ENCODE peak calls at places on chromosomes 13 and 19, in nine cellular contexts. Y is lung; Z is stimulated activated CD8-positive, alpha-beta memory T cell treated with anti-CD3 and anti-CD28 coated beads, Interleukin-4, amount 100 ng/mL, for 48 hours; L is M059J; C is stimulated activated CD4-positive, alpha-beta T cell treated with anti-CD3 and anti-CD28 coated beads, Interleukin-12 subunit alpha, Interleukin-12 subunit beta, amount 100 ng/mL, for 48 hours; N is GM20000; V is GDM1; W is NCI-H1092; I is activated T-cell treated with anti-CD3 and anti-CD28 coated beads for 1 hour. H is an unnamed sample.

GRCh38 chr19:4585556-4585955 is 26.1 kb upstream of the SEMA6B start:
- DNase-seq in V (no peak), I (no peak), Z (no peak), N (no peak), W (no peak), C (no peak), L (no peak), Y (no peak), H (no peak)

GRCh38 chr19:21463449-21464105 is 41.8 kb upstream of the ZNF429 start:
- DNase-seq in N (peak; percentile 58), Y (peak; percentile 61), Z (peak; percentile 67), V (no peak), L (no peak), C (no peak), W (peak; percentile 81), I (peak; percentile 6), H (peak; percentile 81)

GRCh38 chr19:7942981-7943443 is 454 bp downstream of the TIMM44 start:
- DNase-seq in L (peak; percentile 12), N (no peak), Y (peak; percentile 43), V (no peak), Z (no peak), W (no peak), I (no peak), C (no peak), H (no peak)

GRCh38 chr13:113405481-113406300 is 41.8 kb upstream of the GRTP1 start:
- DNase-seq in V (no peak), Y (no peak), C (no peak), N (no peak), W (peak; percentile 82), L (no peak), I (no peak), Z (no peak), H (no peak)

GRCh38 chr19:3942790-3943409 is 10.0 kb downstream of the NMRK2 start:
- DNase-seq in L (peak; percentile 30), C (no peak), Z (no peak), V (no peak), Y (no peak), N (no peak), I (no peak), W (no peak), H (no peak)

GRCh38 chr13:61146571-61146970 is 269.1 kb downstream of the PCDH20 start:
- DNase-seq in V (no peak), W (no peak), C (no peak), L (no peak), I (no peak), Z (no peak), N (no peak), Y (no peak), H (no peak)

GRCh38 chr13:74187564-74187963 is 53.4 kb upstream of the KLF12 start:
- DNase-seq in Z (no peak), I (no peak), N (no peak), C (no peak), V (no peak), Y (no peak), W (no peak), L (peak; percentile 84), H (no peak)

GRCh38 chr13:43988302-43988701 is 108.6 kb downstream of the LACC1 start:
- DNase-seq in C (no peak), N (no peak), W (no peak), Y (no peak), Z (no peak), V (no peak), L (peak; percentile 22), I (no peak), H (no peak)

GRCh38 chr19:50416815-50417137 is 2.0 kb upstream of the SPIB start:
- DNase-seq in V (no peak), L (no peak), C (no peak), Y (no peak), I (no peak), Z (no peak), N (no peak), W (no peak), H (no peak)

GRCh38 chr19:1259873-1260748 is 9.0 kb upstream of the CIRBP start:
- DNase-seq in V (no peak), Z (peak; percentile 68), C (no peak), N (peak; percentile 65), Y (no peak), W (no peak), L (peak; percentile 69), I (no peak), H (no peak)

GRCh38 chr19:38298841-38299680 is 5.0 kb upstream of the C19orf33 start:
- DNase-seq in N (no peak), W (no peak), C (no peak), V (no peak), L (peak; percentile 65), Y (no peak), I (no peak), Z (no peak), H (no peak)

GRCh38 chr13:27775943-27776342 is 16.3 kb upstream of the GSX1 start:
- DNase-seq in Y (no peak), V (no peak), Z (no peak), N (no peak), C (no peak), W (no peak), L (peak; percentile 33), I (no peak), H (no peak)

GRCh38 chr19:1042689-1043511 is 3.0 kb downstream of the ABCA7 start:
- DNase-seq in L (no peak), V (no peak), Y (no peak), I (no peak), C (no peak), N (no peak), W (peak; percentile 56), Z (no peak), H (peak; percentile 46)

GRCh38 chr13:93775507-93776108 is 549.0 kb downstream of the GPC6 start:
- DNase-seq in Y (no peak), L (peak; percentile 5), Z (no peak), N (no peak), C (no peak), V (no peak), W (no peak), I (no peak), H (no peak)

GRCh38 chr19:56111601-56112312 is 9.3 kb downstream of the ZNF787 start:
- DNase-seq in Z (peak; percentile 66), Y (peak; percentile 62), C (peak; percentile 28), L (no peak), V (no peak), I (peak; percentile 22), W (no peak), N (peak; percentile 73), H (no peak)

GRCh38 chr19:21472507-21472906 is 32.9 kb upstream of the ZNF429 start:
- DNase-seq in N (no peak), L (no peak), I (no peak), W (no peak), C (no peak), Z (no peak), V (no peak), Y (no peak), H (no peak)

GRCh38 chr19:5480427-5480836 is 25.2 kb downstream of the ZNRF4 start:
- DNase-seq in C (peak; percentile 31), I (peak; percentile 5), Z (peak; percentile 67), L (peak; percentile 31), Y (no peak), N (peak; percentile 65), V (no peak), W (peak; percentile 7), H (no peak)

GRCh38 chr19:48544856-48545750 is 6.9 kb upstream of the SULT2B1 start:
- DNase-seq in W (no peak), N (no peak), Z (no peak), L (no peak), Y (no peak), I (no peak), V (no peak), C (no peak), H (no peak)

GRCh38 chr13:50129065-50129922 is 114.0 kb downstream of the KCNRG start:
- DNase-seq in N (peak; percentile 76), L (no peak), Z (no peak), Y (no peak), C (no peak), W (no peak), I (no peak), V (no peak), H (no peak)

GRCh38 chr13:98576215-98576945 is 527 bp downstream of the STK24 start:
- DNase-seq in I (peak; percentile 29), Z (peak; percentile 51), N (peak; percentile 71), Y (peak; percentile 57), V (no peak), L (peak; percentile 40), W (peak; percentile 27), C (no peak), H (no peak)

GRCh38 chr19:54955356-54955755 is 8.0 kb upstream of the NLRP7 start:
- DNase-seq in N (no peak), W (no peak), V (no peak), C (no peak), I (no peak), L (peak; percentile 79), Y (no peak), Z (no peak), H (no peak)

GRCh38 chr19:36688058-36688457 is 646 bp downstream of the ZNF567 start:
- DNase-seq in V (no peak), Y (no peak), Z (no peak), C (no peak), L (peak; percentile 3), N (no peak), I (no peak), W (no peak), H (no peak)

GRCh38 chr13:23433171-23434153 is at the start of gene SACS:
- DNase-seq in Z (no peak), L (peak; percentile 78), W (peak; percentile 77), N (no peak), Y (no peak), I (no peak), C (no peak), V (no peak), H (no peak)

GRCh38 chr19:46787331-46788100 is 878 bp downstream of the SLC1A5 start:
- DNase-seq in C (peak; percentile 12), I (peak; percentile 33), Y (peak; percentile 64), N (peak; percentile 53), L (peak; percentile 83), W (no peak), V (no peak), Z (peak; percentile 56), H (no peak)

GRCh38 chr13:90485441-90485840 is 862.0 kb upstream of the MIR17HG start:
- DNase-seq in V (no peak), C (no peak), Z (no peak), L (peak; percentile 85), W (no peak), N (no peak), I (no peak), Y (no peak), H (no peak)

H was measured in NCI-H2029 treated with DMSO at 0.1 percent for 48 hours.